ENCODE peak calls at places on chromosomes 16 and 17, in six cellular contexts. D, Z, A, W, O and I are unnamed samples.
A peak's percentile ranks its signal among the peaks of the same experiment; 100 is the strongest.

GRCh38 chr17:1997146-1997586 is 28.0 kb downstream of the RTN4RL1 start:
- DNase-seq in A (no peak), Z (peak; percentile 27), W (no peak), D (peak; percentile 24), O (no peak), I (no peak)

GRCh38 chr17:66135219-66135618 is 56.7 kb downstream of the CEP112 start:
- DNase-seq in O (no peak), A (no peak), Z (no peak), D (no peak), W (no peak), I (no peak)

GRCh38 chr16:78551487-78552085 is 452.1 kb downstream of the WWOX start:
- DNase-seq in O (no peak), D (no peak), Z (no peak), W (no peak), A (peak; percentile 67), I (no peak)

GRCh38 chr17:27978689-27979175 is 63.7 kb upstream of the NLK start:
- DNase-seq in A (no peak), W (no peak), Z (no peak), D (no peak), O (no peak), I (no peak)

GRCh38 chr17:29585080-29585751 is 4.2 kb downstream of the GIT1 start:
- DNase-seq in A (no peak), W (no peak), D (no peak), Z (no peak), O (no peak), I (no peak)

GRCh38 chr17:40382251-40382650 is 17.7 kb upstream of the GJD3 start:
- DNase-seq in D (no peak), A (no peak), Z (no peak), O (no peak), W (no peak), I (no peak)

GRCh38 chr17:36544049-36544319 is 735 bp upstream of the GGNBP2 start:
- DNase-seq in Z (no peak), D (no peak), O (peak; percentile 10), W (peak; percentile 59), A (peak; percentile 50), I (peak; percentile 59)

GRCh38 chr17:42618442-42619150 is 9.1 kb downstream of the TUBG1 start:
- DNase-seq in O (peak; percentile 70), Z (peak; percentile 78), W (no peak), D (peak; percentile 52), A (peak; percentile 70), I (peak; percentile 21)

GRCh38 chr17:7883781-7884386 is 4.7 kb upstream of the CHD3 start:
- DNase-seq in O (no peak), W (no peak), Z (peak; percentile 17), D (no peak), A (no peak), I (no peak)

GRCh38 chr17:48612854-48613691 is 2.0 kb downstream of the HOXB8 start:
- DNase-seq in A (peak; percentile 71), Z (no peak), W (no peak), D (no peak), O (no peak), I (no peak)

GRCh38 chr16:60295451-60295850 is 1561.3 kb upstream of the GOT2 start:
- DNase-seq in O (peak; percentile 4), D (no peak), W (no peak), A (no peak), Z (no peak), I (no peak)

GRCh38 chr16:68386628-68387027 is 61.7 kb downstream of the SMPD3 start:
- DNase-seq in W (no peak), O (no peak), Z (peak; percentile 63), D (peak; percentile 95), A (no peak), I (no peak)

GRCh38 chr17:17647521-17648178 is 33.6 kb upstream of the RAI1 start:
- DNase-seq in W (no peak), Z (no peak), D (no peak), A (no peak), O (no peak), I (no peak)

GRCh38 chr16:31138621-31139578 is 3.4 kb upstream of the PRSS8 start:
- DNase-seq in Z (peak; percentile 97), W (no peak), A (peak; percentile 17), O (peak; percentile 91), D (peak; percentile 83), I (peak; percentile 71)

GRCh38 chr17:13544292-13544691 is 57.4 kb downstream of the HS3ST3A1 start:
- DNase-seq in O (peak; percentile 71), A (no peak), W (no peak), D (no peak), Z (no peak), I (peak; percentile 94)

GRCh38 chr16:84511180-84511800 is 6.8 kb upstream of the MEAK7 start:
- DNase-seq in W (peak; percentile 82), Z (peak; percentile 85), D (peak; percentile 89), A (peak; percentile 84), O (peak; percentile 79), I (peak; percentile 76)

GRCh38 chr17:40520991-40521453 is 19.6 kb upstream of the TNS4 start:
- DNase-seq in O (no peak), A (no peak), D (no peak), W (peak; percentile 18), Z (no peak), I (no peak)

GRCh38 chr17:49187301-49187700 is 23.1 kb downstream of the GNGT2 start:
- DNase-seq in Z (no peak), A (no peak), O (no peak), D (no peak), W (no peak), I (no peak)

GRCh38 chr16:13873835-13874438 is 46.0 kb upstream of the ERCC4 start:
- DNase-seq in W (no peak), Z (peak; percentile 16), D (no peak), O (peak; percentile 14), A (peak; percentile 75), I (no peak)

GRCh38 chr17:63039899-63040602 is 74.0 kb downstream of the TANC2 start:
- DNase-seq in O (peak; percentile 41), Z (no peak), A (no peak), D (no peak), W (no peak), I (peak; percentile 22)

GRCh38 chr17:32102697-32103096 is 39.6 kb upstream of the RHOT1 start:
- DNase-seq in O (no peak), D (no peak), A (no peak), W (no peak), Z (no peak), I (peak; percentile 38)

GRCh38 chr17:75238684-75239191 is 22.7 kb downstream of the GGA3 start:
- DNase-seq in W (no peak), Z (peak; percentile 68), D (peak; percentile 44), O (peak; percentile 68), A (peak; percentile 80), I (peak; percentile 55)

GRCh38 chr17:59234631-59235030 is 14.3 kb downstream of the GDPD1 start:
- DNase-seq in W (no peak), A (no peak), D (no peak), Z (no peak), O (no peak), I (no peak)

GRCh38 chr17:21098934-21099687 is 27.7 kb upstream of the DHRS7B start:
- DNase-seq in A (peak; percentile 95), Z (peak; percentile 73), O (peak; percentile 96), W (no peak), D (peak; percentile 83), I (peak; percentile 74)

GRCh38 chr16:57889960-57890751 is 80.8 kb downstream of the CNGB1 start:
- DNase-seq in D (peak; percentile 30), O (no peak), W (no peak), A (no peak), Z (no peak), I (peak; percentile 7)

GRCh38 chr17:45876539-45876938 is 17.8 kb upstream of the MAPT start:
- DNase-seq in D (no peak), W (no peak), Z (no peak), A (no peak), O (no peak), I (no peak)

GRCh38 chr16:55118701-55119260 is 188.1 kb downstream of the IRX5 start:
- DNase-seq in A (no peak), O (no peak), W (no peak), Z (no peak), D (no peak), I (no peak)

GRCh38 chr17:82387577-82388106 is 16.1 kb downstream of the UTS2R start:
- DNase-seq in W (no peak), A (no peak), Z (no peak), O (no peak), D (no peak), I (no peak)

GRCh38 chr17:28142355-28142754 is 99.9 kb downstream of the NLK start:
- DNase-seq in O (no peak), D (no peak), Z (no peak), A (peak; percentile 12), W (no peak), I (no peak)

GRCh38 chr16:88406096-88407041 is 23.6 kb downstream of the ZNF469 start:
- DNase-seq in D (no peak), O (no peak), A (peak; percentile 50), W (no peak), Z (no peak), I (no peak)
- TF ChIP-seq CTCF in D (no peak), O (no peak), A (peak; percentile 49), W (no peak), Z (no peak), I (peak; percentile 35)

GRCh38 chr16:4612474-4612931 is 2.2 kb downstream of the UBALD1 start:
- DNase-seq in W (no peak), O (no peak), D (no peak), A (peak; percentile 49), Z (no peak), I (no peak)
- TF ChIP-seq CTCF in W (no peak), O (no peak), D (no peak), A (peak; percentile 19), Z (no peak), I (no peak)

GRCh38 chr17:57609125-57609877 is 135.8 kb downstream of the CCDC182 start:
- DNase-seq in D (no peak), W (no peak), Z (no peak), O (no peak), A (no peak), I (no peak)
- TF ChIP-seq CTCF in D (no peak), W (no peak), Z (no peak), O (no peak), A (no peak), I (no peak)

GRCh38 chr16:80372341-80372740 is 168.5 kb upstream of the DYNLRB2 start:
- DNase-seq in A (peak; percentile 77), W (no peak), D (no peak), O (no peak), Z (no peak), I (no peak)

GRCh38 chr16:80366023-80366422 is 174.8 kb upstream of the DYNLRB2 start:
- DNase-seq in A (no peak), W (no peak), Z (no peak), O (no peak), D (no peak), I (no peak)

GRCh38 chr16:80369138-80369537 is 171.7 kb upstream of the DYNLRB2 start:
- DNase-seq in A (no peak), W (no peak), D (no peak), Z (no peak), O (no peak), I (no peak)

GRCh38 chr16:80367037-80367658 is 173.6 kb upstream of the DYNLRB2 start:
- DNase-seq in W (no peak), A (no peak), Z (no peak), O (no peak), D (no peak), I (no peak)

DNA sequence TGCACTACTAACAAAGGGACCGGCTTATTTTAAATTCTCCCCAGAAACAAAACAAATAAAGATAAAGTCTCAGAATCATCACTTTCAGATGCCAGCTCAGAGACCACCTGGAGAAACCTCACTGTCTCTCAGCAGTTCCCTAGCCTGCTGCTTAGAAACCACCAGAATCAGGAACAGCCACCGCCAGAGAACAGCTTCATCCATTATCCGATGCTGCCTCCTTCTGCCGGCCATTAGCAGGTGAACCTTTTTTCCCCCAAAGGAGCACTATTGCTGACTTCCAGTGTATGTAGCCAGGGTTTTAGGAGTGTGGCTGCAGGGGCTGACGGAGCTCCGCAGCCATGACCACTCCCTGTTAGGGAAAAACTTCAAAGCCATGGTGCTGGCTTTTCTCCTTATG is 171.2 kb upstream of the DYNLRB2 start:
- DNase-seq in A (peak; percentile 84), W (no peak), O (peak; percentile 42), D (peak; percentile 36), Z (peak; percentile 22), I (peak; percentile 42)
- TF ChIP-seq CTCF in A (peak; percentile 86), W (no peak), O (peak; percentile 51), D (peak; percentile 25), Z (peak; percentile 29), I (peak; percentile 72)